ENCODE peak calls at places on chromosomes 3 and 15, in five cellular contexts. E is ovary, A is astrocyte of the spinal cord, O is BJ, Z is GM13976. W is an unnamed sample.

GRCh38 chr15:67065531-67066005 is at the start of gene SMAD3:
- DNase-seq in E (peak; percentile 91), A (peak; percentile 95), O (peak; percentile 66), Z (peak; percentile 87), W (peak; percentile 91)

GRCh38 chr3:180306691-180307090 is 270.0 kb upstream of the PEX5L start:
- DNase-seq in E (no peak), A (peak; percentile 22), O (no peak), Z (no peak), W (no peak)

GRCh38 chr15:87572381-87572780 is 684.2 kb downstream of the NTRK3 start:
- DNase-seq in E (no peak), A (no peak), O (no peak), Z (no peak), W (no peak)

GRCh38 chr15:51874751-51875644 is 45.5 kb downstream of the TMOD3 start:
- DNase-seq in E (no peak), A (peak; percentile 96), O (peak; percentile 88), Z (no peak), W (no peak)

GRCh38 chr3:189168711-189169110 is 3.1 kb upstream of the TPRG1 start:
- DNase-seq in E (no peak), A (no peak), O (no peak), Z (no peak), W (no peak)

GRCh38 chr3:17905996-17906395 is 163.6 kb upstream of the TBC1D5 start:
- DNase-seq in E (no peak), A (peak; percentile 10), O (no peak), Z (no peak), W (no peak)

GRCh38 chr3:48601622-48601994 is 6.5 kb upstream of the COL7A1 start:
- DNase-seq in E (no peak), A (no peak), O (no peak), Z (no peak), W (no peak)

GRCh38 chr3:40615110-40615915 is 90.6 kb downstream of the ZNF621 start:
- DNase-seq in E (no peak), A (no peak), O (no peak), Z (no peak), W (no peak)

GRCh38 chr3:52789746-52790040 is 4.9 kb upstream of the ITIH3 start:
- DNase-seq in E (no peak), A (no peak), O (no peak), Z (no peak), W (peak; percentile 33)

GRCh38 chr15:60346077-60346476 is 51.7 kb downstream of the ANXA2 start:
- DNase-seq in E (no peak), A (peak; percentile 19), O (no peak), Z (no peak), W (no peak)

GRCh38 chr3:143972495-143973351 is 1.1 kb downstream of the DIPK2A start:
- DNase-seq in E (peak; percentile 66), A (peak; percentile 86), O (no peak), Z (peak; percentile 66), W (peak; percentile 95)

GRCh38 chr3:37810788-37811187 is 50.9 kb upstream of the CTDSPL start:
- DNase-seq in E (no peak), A (no peak), O (no peak), Z (no peak), W (no peak)

GRCh38 chr15:91472316-91472756 is 372.3 kb downstream of the SV2B start:
- DNase-seq in E (no peak), A (no peak), O (no peak), Z (no peak), W (no peak)

GRCh38 chr3:52554026-52554755 is 17.8 kb downstream of the UQCC5 start:
- DNase-seq in E (no peak), A (no peak), O (no peak), Z (no peak), W (no peak)

GRCh38 chr15:38878026-38878425 is 313.4 kb upstream of the RASGRP1 start:
- DNase-seq in E (no peak), A (no peak), O (no peak), Z (no peak), W (no peak)

GRCh38 chr15:70475921-70476320 is 287.4 kb downstream of the UACA start:
- DNase-seq in E (no peak), A (peak; percentile 19), O (no peak), Z (no peak), W (no peak)

GRCh38 chr15:29424118-29424517 is 154.5 kb upstream of the NSMCE3 start:
- DNase-seq in E (no peak), A (no peak), O (no peak), Z (no peak), W (no peak)

GRCh38 chr15:84752195-84752594 is 3.8 kb downstream of the ZNF592 start:
- DNase-seq in E (no peak), A (no peak), O (no peak), Z (no peak), W (no peak)

GRCh38 chr15:84750583-84751092 is 2.2 kb downstream of the ZNF592 start:
- DNase-seq in E (no peak), A (no peak), O (no peak), Z (peak; percentile 50), W (no peak)

GRCh38 chr15:84749111-84749991 is 959 bp downstream of the ZNF592 start:
- DNase-seq in E (peak; percentile 53), A (no peak), O (no peak), Z (no peak), W (peak; percentile 54)

GRCh38 chr15:84747423-84748273 is 744 bp upstream of the ZNF592 start:
- DNase-seq in E (peak; percentile 78), A (peak; percentile 66), O (no peak), Z (peak; percentile 73), W (peak; percentile 91)

DNA sequence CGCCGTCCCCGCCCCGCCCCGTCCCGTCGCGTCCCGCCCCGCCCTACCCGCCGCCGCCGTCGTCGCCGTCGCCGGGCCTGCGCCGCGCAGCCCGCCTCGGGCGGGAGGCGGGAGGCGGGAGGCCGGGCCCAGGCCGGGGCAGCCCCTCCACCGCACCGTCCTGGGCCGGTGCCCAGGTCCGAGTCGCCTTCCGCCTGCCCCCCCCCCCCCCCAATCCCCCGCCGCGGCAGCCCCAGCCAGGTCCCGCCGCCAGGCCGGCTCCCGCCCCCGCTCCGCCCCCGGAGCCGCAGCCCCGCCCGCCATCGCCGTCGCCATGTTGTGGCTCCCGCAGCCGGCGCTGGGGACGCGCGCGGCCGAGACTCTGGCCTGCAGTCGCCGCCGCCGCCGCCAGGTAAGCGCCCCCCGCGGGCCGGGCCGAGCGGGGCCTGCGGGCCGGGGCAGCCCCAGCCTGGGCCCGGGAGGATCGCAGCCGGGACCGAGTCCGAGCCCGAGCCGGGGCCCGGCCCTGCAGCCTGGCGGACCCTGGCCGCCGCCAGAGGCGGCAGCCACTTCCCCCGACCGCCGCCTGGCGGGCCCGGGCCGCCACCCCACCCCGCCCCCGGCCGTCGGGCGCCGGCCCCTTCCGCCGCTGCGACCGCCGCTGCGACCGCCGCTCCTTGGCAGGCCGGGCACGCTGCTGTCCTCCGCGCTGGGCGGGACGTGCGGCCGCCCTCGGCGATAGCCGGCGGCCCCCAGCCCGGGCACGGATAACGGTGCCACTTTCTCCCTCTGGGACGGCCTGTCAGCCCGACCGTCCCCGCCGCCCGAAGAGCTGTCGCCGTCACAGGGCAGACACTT is at the start of gene ZNF592:
- DNase-seq in E (peak; percentile 90), A (peak; percentile 79), O (no peak), Z (peak; percentile 82), W (peak; percentile 91)
- TF ChIP-seq CTCF in E (peak; percentile 76), A (peak; percentile 15), O (no peak), Z (no peak), W (no peak)

GRCh38 chr3:125072310-125072709 is 16.5 kb upstream of the HEG1 start:
- DNase-seq in E (no peak), A (peak; percentile 43), O (no peak), Z (no peak), W (no peak)

GRCh38 chr3:125069452-125069851 is 13.7 kb upstream of the HEG1 start:
- DNase-seq in E (no peak), A (no peak), O (no peak), Z (no peak), W (no peak)

GRCh38 chr3:125067225-125067624 is 11.4 kb upstream of the HEG1 start:
- DNase-seq in E (no peak), A (no peak), O (no peak), Z (no peak), W (no peak)

GRCh38 chr3:125069968-125070745 is 14.4 kb upstream of the HEG1 start:
- DNase-seq in E (no peak), A (no peak), O (no peak), Z (no peak), W (no peak)

DNA sequence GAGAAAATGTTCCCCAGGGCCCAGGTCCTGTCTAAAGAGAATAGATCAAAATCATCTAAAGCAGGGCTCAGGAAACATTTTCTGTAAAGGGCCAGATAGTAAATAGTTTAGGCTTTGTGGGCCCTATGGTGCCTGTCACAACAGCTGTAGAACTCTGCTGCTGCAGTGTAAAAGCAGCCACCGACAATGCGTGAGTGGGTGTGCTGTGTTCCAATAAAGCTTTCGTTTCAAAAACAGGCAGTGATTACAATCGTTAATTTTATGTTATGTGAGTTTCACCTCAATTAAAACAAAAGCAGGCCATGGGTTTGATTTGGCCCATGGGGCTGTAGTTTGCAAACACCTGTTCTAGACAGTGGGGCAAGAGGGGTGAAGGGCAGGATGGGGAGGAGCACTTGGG is 12.5 kb upstream of the HEG1 start:
- DNase-seq in E (no peak), A (no peak), O (no peak), Z (no peak), W (no peak)
- TF ChIP-seq CTCF in E (no peak), A (no peak), O (no peak), Z (no peak), W (no peak)

DNA sequence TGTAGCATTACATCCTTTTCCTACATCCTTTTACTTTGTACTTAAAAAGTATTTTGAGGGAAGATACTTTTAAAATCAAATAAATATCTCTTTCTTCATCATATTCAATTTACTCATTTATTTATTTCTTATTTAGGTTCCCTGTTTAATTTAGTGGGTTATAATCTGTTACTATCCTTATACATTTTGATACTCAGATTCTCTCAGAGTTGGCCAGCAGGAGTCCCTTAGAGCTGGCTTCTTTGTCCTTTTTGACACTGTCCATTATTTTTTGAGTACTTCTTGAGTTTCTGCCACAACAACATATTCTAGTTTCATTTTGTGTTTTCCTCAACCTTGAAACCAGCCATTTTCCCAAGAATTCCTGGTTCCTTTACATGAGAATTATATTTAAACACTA is 111.6 kb upstream of the DCBLD2 start:
- DNase-seq in E (no peak), A (no peak), O (no peak), Z (no peak), W (no peak)
- TF ChIP-seq CTCF in E (no peak), A (peak; percentile 26), O (no peak), Z (no peak), W (no peak)

GRCh38 chr15:74799255-74799842 is 13.3 kb upstream of the LMAN1L start:
- DNase-seq in E (no peak), A (no peak), O (no peak), Z (no peak), W (no peak)
- TF ChIP-seq CTCF in E (no peak), A (no peak), O (no peak), Z (peak; percentile 21), W (no peak)

GRCh38 chr3:76731471-76731870 is 308.4 kb upstream of the ROBO2 start:
- DNase-seq in E (no peak), A (no peak), O (no peak), Z (no peak), W (no peak)

GRCh38 chr3:76724706-76725105 is 315.2 kb upstream of the ROBO2 start:
- DNase-seq in E (no peak), A (no peak), O (no peak), Z (no peak), W (no peak)

GRCh38 chr3:76724075-76724474 is 315.8 kb upstream of the ROBO2 start:
- DNase-seq in E (no peak), A (no peak), O (no peak), Z (no peak), W (no peak)

GRCh38 chr3:76726034-76726433 is 313.9 kb upstream of the ROBO2 start:
- DNase-seq in E (no peak), A (no peak), O (no peak), Z (no peak), W (no peak)

GRCh38 chr3:76728411-76728810 is 311.5 kb upstream of the ROBO2 start:
- DNase-seq in E (no peak), A (no peak), O (no peak), Z (no peak), W (no peak)
- TF ChIP-seq CTCF in E (no peak), A (no peak), O (no peak), Z (no peak), W (no peak)

W was measured in lower lobe of right lung.